ENCODE peak calls at places on chromosomes 6 and 20, in four cellular contexts. T, C, U and R are unnamed samples.

GRCh38 chr20:44074252-44075151 is 112.5 kb downstream of the JPH2 start:
- DNase-seq in C (no peak), T (peak; percentile 46), U (peak; percentile 77), R (peak; percentile 58)

GRCh38 chr20:38186788-38187221 is 21.7 kb upstream of the TGM2 start:
- DNase-seq in T (no peak), C (no peak), U (no peak), R (no peak)

GRCh38 chr6:109878291-109878690 is 99.8 kb upstream of the GPR6 start:
- DNase-seq in T (no peak), C (no peak), U (no peak), R (no peak)

GRCh38 chr20:43926691-43927090 is 12.0 kb downstream of the TOX2 start:
- DNase-seq in U (no peak), C (no peak), T (no peak), R (no peak)

GRCh38 chr20:51966296-51966971 is 164.1 kb upstream of the SALL4 start:
- DNase-seq in T (no peak), U (peak; percentile 78), C (peak; percentile 44), R (no peak)

GRCh38 chr6:5626727-5627426 is 365.6 kb downstream of the FARS2 start:
- DNase-seq in T (no peak), C (no peak), U (no peak), R (no peak)

GRCh38 chr6:7671076-7671475 is 54.8 kb upstream of the BMP6 start:
- DNase-seq in U (peak; percentile 31), T (no peak), C (no peak), R (no peak)

GRCh38 chr6:154412106-154412820 is 55.7 kb upstream of the IPCEF1 start:
- DNase-seq in C (no peak), T (no peak), U (no peak), R (no peak)

GRCh38 chr6:156651438-156651837 is 125.7 kb upstream of the ARID1B start:
- DNase-seq in C (no peak), T (no peak), U (no peak), R (peak; percentile 35)

DNA sequence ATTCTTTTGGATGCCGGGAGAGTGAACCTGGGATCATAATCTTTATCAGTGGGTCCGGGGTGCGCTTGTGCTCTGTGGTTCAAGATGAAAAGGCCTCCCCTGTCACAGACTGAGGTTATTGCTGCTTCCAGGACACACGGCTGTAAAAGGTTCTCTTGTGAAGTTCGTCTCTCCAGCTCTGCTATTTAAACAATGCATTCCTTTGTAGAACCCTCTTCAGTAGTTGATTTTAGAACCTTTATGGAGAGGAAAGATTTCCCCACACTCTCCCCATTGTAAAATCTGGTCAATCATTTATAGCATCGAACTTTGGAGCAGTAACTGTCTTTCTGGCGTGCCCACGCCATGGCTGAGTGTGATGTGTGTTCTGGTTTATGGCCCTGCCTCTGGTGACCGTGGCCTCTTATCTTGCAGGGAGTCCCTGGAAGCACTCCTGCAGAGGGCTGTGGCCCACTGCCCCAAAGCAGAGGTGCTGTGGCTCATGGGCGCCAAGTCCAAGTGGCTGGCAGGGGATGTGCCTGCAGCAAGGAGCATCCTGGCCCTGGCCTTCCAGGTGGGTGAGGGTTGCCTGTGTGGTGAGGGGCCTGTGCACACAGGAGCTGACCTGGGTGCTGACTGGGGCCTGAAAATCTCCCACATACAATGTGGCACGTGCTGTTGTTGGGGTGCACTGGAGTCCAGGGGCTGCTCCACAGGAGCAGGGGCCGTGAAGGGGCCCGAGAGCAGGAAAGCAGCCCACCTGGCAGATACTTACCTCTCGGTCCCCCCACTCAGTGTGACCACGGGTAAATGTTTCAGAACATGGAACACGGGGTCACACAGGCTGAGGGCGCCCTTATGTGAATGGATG is 11.6 kb upstream of the C20orf204 start:
- DNase-seq in C (no peak), T (peak; percentile 76), U (no peak), R (no peak)
- H3K36me3 ChIP-seq in C (peaks cover 78% of the 10 kb centered on the region), T (no peaks in the 10 kb centered on the region), U (peaks cover 41% of the 10 kb centered on the region), R (peaks cover 76% of the 10 kb centered on the region)

DNA sequence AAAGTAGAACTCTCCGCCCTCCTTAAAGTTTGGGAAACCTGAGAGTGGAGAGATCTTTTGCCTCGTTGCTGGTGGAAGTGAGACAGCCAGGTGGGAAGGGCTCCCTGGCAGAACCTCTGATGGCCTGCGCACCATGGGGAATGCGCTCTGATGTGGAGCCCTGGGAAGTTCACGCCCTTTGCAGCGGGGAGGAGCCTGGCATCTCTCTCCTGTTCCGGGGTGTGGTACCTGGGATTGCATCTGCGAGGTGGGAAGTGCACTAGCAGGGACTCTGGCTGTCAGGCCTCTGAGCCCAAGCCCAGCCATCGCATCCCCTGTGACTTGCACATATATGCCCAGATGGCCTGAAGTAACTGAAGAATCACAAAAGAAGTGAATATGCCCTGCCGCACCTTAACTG is 159.8 kb downstream of the AKAP7 start:
- DNase-seq in C (no peak), U (no peak), T (no peak), R (peak; percentile 48)
- TF ChIP-seq CTCF in C (no peak), U (no peak), T (no peak), R (no peak)

GRCh38 chr20:10660661-10661060 is 13.1 kb downstream of the JAG1 start:
- DNase-seq in C (no peak), U (no peak), T (no peak), R (no peak)

GRCh38 chr20:10661261-10661660 is 12.5 kb downstream of the JAG1 start:
- DNase-seq in U (no peak), C (no peak), T (no peak), R (no peak)

GRCh38 chr20:10658051-10658823 is 15.6 kb downstream of the JAG1 start:
- DNase-seq in U (no peak), C (peak; percentile 73), T (no peak), R (no peak)

GRCh38 chr20:10659651-10660601 is 13.9 kb downstream of the JAG1 start:
- DNase-seq in T (no peak), C (no peak), U (no peak), R (no peak)

DNA sequence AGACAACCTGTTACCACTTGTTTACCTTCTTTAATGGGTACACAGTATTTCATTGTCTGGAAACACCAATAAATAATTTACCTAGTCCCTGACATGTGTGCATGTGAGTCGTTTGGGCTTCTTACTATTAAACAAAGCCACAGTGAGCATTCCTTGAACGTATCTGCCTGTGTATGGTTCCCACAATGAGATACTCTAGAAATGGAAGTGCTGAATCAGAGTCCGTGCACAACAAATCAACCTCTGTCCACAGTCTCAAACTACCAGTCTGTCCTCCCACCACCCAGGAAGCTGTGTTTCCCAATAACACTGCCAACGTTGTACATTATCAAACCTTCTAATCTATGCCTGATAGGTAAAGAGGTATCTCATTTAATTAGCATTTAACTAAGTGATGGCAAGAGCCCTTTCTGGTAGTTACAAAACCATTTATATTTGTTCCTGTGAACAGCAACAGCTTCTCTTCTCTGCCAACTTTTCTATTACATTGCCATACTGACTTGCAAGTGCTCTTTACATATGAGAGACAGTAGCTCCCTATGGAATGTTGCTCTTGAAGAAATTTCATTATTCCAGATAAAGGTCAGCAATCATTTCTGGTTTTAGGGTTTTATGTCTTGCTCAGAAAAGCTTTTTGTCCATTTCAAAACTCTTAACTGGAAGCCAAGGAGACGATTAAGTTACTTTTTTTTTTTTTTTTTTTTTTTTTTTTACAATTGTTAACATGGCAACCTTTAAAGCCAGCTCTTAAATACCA is 14.7 kb downstream of the JAG1 start:
- DNase-seq in T (no peak), U (no peak), C (no peak), R (no peak)
- H3K36me3 ChIP-seq in T (no peaks in the 10 kb centered on the region), U (peaks cover 2% of the 10 kb centered on the region), C (peaks cover 45% of the 10 kb centered on the region), R (peaks cover 73% of the 10 kb centered on the region)

DNA sequence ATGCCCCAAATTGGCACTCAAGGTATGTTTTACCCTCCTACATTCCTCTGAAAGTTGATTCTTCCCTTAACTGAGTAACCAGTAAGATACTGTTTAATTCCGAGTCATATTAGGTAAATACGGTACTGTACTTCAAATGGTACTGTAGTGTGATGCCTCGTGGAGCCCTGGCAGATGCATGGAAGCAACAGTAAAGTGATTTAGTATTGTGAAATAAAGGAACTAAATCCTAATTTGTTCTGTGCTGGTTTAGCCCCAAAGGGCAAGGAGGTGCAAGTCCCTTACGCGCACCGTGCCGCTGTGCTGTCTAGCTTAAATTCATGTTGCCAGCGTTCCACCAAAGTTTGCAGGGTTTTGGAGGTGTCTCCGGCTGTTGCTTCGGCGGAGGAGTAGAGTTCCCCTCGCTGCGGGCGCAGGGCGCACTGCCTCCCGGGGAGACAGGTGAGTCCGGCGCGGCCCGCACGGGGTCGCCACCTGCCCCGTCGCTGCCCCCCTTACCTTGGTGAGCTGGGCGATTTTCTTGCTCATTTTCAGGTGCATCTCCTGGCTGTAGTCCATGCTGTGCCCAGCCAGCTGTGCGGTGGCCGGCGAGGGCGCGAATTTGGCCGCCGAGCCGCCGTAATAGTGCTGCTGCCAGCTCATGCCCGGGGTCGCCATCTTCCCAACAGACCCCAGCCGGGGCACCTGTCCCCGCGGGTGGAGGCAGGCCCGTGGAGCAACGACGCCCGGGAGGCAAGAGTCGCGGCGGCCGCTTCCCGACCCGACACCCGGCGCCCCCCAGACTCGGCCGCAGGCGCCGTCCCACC is 618 bp downstream of the FAM184A start:
- DNase-seq in U (peak; percentile 19), C (peak; percentile 52), T (peak; percentile 66), R (peak; percentile 78)
- TF ChIP-seq CTCF in U (no peak), C (peak; percentile 14), T (peak; percentile 33), R (no peak)

GRCh38 chr20:34941224-34941623 is 14.4 kb downstream of the GSS start:
- DNase-seq in C (no peak), T (no peak), U (no peak), R (no peak)
- H3K36me3 ChIP-seq in C (no peaks in the 10 kb centered on the region), T (no peaks in the 10 kb centered on the region), U (peaks cover 16% of the 10 kb centered on the region), R (peaks cover 18% of the 10 kb centered on the region)

DNA sequence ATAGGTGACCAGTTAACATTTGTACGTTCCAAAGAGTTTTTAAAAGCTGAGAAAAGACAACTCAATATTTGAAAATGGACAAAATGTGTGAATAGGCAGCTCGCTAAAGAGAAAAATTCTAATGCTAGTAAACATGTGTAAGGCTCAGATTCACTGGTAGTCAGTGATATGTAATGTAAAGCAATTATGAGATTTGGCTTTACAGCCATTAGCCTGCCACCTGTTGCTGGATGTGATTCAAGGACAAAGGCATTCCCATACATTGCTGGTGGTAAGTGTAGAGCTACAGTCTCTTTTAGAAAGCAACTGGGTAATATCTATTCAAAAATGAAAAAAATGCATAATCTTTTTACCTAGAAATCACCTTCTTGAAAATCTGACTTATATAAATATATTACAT is 114.3 kb downstream of the COL19A1 start:
- DNase-seq in T (no peak), U (no peak), C (no peak), R (no peak)
- TF ChIP-seq CTCF in T (no peak), U (no peak), C (no peak), R (no peak)

GRCh38 chr6:30684386-30685156 is 1.9 kb downstream of the PPP1R18 start:
- DNase-seq in U (peak; percentile 22), C (no peak), T (peak; percentile 77), R (peak; percentile 82)
- H3K36me3 ChIP-seq in U (peaks cover 14% of the 10 kb centered on the region), C (no peaks in the 10 kb centered on the region), T (no peaks in the 10 kb centered on the region), R (no peaks in the 10 kb centered on the region)

DNA sequence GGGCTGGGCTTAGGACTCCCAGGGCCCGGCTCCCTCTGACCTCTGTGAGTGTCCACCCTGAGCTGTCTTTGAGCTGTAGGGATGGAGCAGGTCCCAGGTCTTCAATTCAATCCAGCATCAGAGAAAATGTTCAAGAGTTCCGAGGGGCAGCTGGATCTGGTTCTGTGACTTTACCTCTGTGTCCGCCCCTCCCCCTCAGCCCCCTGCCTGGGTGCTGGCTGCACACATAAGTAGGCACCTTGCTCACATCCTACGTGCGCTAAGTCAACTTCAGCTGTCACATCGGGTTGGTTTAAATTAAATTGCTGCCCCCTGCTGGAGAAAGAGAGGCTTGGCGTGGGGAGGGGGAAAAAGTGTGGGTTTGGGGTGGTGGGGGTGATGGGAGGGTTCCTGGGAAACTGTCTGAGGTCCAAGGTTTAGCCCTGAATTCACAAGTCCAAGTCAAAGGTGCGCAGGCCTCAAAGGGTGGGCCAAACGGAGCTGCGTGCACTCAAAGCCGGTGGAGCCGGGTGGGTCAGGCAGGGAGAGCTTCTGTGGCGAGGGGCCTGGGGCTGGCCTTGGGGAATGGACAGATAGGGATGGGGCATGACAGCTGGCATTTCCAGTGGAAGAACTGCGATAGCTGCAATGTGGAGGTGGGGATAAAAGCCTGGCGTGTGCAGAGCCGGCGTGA is 3.0 kb downstream of the WFDC5 start:
- DNase-seq in T (no peak), U (peak; percentile 23), C (no peak), R (no peak)
- TF ChIP-seq CTCF in T (peak; percentile 52), U (peak; percentile 44), C (peak; percentile 14), R (peak; percentile 26)